ENCODE peak calls at places on chromosomes 4 and X, in ten cellular contexts. One of them, this sample, is unnamed.
A peak's percentile ranks its signal among the peaks of the same experiment; 100 is the strongest.

GRCh38 chr4:147954850-147955249 is 223.0 kb downstream of the ARHGAP10 start:
- DNase-seq in uterus: no peak
- DNase-seq in cardiac fibroblast: no peak
- DNase-seq in HCT116: no peak
- DNase-seq in heart right ventricle: no peak
- DNase-seq in bronchial epithelial cell: no peak
- DNase-seq in left ventricle myocardium inferior: no peak
- DNase-seq in cardiac muscle cell: no peak
- DNase-seq in AG10803: no peak
- DNase-seq in thyroid gland: no peak
- DNase-seq in this sample: no peak

GRCh38 chr4:110164856-110165255 is 33.6 kb downstream of the ELOVL6 start:
- DNase-seq in uterus: no peak
- DNase-seq in cardiac fibroblast: no peak
- DNase-seq in HCT116: no peak
- DNase-seq in heart right ventricle: no peak
- DNase-seq in bronchial epithelial cell: peak; percentile 40
- DNase-seq in left ventricle myocardium inferior: no peak
- DNase-seq in cardiac muscle cell: no peak
- DNase-seq in AG10803: no peak
- DNase-seq in thyroid gland: no peak
- DNase-seq in this sample: no peak

GRCh38 chr4:150215601-150216000 is 137.4 kb downstream of the DCLK2 start:
- DNase-seq in uterus: no peak
- DNase-seq in cardiac fibroblast: no peak
- DNase-seq in HCT116: no peak
- DNase-seq in heart right ventricle: no peak
- DNase-seq in bronchial epithelial cell: peak; percentile 79
- DNase-seq in left ventricle myocardium inferior: no peak
- DNase-seq in cardiac muscle cell: no peak
- DNase-seq in AG10803: no peak
- DNase-seq in thyroid gland: no peak
- DNase-seq in this sample: no peak

GRCh38 chrX:16466640-16467432 is 183.1 kb upstream of the S100G start:
- DNase-seq in uterus: no peak
- DNase-seq in cardiac fibroblast: no peak
- DNase-seq in HCT116: no peak
- DNase-seq in heart right ventricle: no peak
- DNase-seq in bronchial epithelial cell: peak; percentile 84
- DNase-seq in left ventricle myocardium inferior: no peak
- DNase-seq in cardiac muscle cell: no peak
- DNase-seq in AG10803: peak; percentile 32
- DNase-seq in thyroid gland: no peak
- DNase-seq in this sample: no peak

GRCh38 chrX:150270622-150271021 is 92.5 kb upstream of the MAMLD1 start:
- DNase-seq in uterus: no peak
- DNase-seq in cardiac fibroblast: no peak
- DNase-seq in HCT116: no peak
- DNase-seq in heart right ventricle: no peak
- DNase-seq in bronchial epithelial cell: no peak
- DNase-seq in left ventricle myocardium inferior: no peak
- DNase-seq in cardiac muscle cell: no peak
- DNase-seq in AG10803: no peak
- DNase-seq in thyroid gland: no peak
- DNase-seq in this sample: no peak

GRCh38 chr4:7783560-7783959 is 156.1 kb downstream of the AFAP1 start:
- DNase-seq in uterus: no peak
- DNase-seq in cardiac fibroblast: no peak
- DNase-seq in HCT116: no peak
- DNase-seq in heart right ventricle: no peak
- DNase-seq in bronchial epithelial cell: no peak
- DNase-seq in left ventricle myocardium inferior: no peak
- DNase-seq in cardiac muscle cell: no peak
- DNase-seq in AG10803: no peak
- DNase-seq in thyroid gland: no peak
- DNase-seq in this sample: no peak

GRCh38 chr4:3512279-3512678 is 19.9 kb downstream of the LRPAP1 start:
- DNase-seq in uterus: no peak
- DNase-seq in cardiac fibroblast: no peak
- DNase-seq in HCT116: no peak
- DNase-seq in heart right ventricle: peak; percentile 72
- DNase-seq in bronchial epithelial cell: no peak
- DNase-seq in left ventricle myocardium inferior: no peak
- DNase-seq in cardiac muscle cell: no peak
- DNase-seq in AG10803: no peak
- DNase-seq in thyroid gland: no peak
- DNase-seq in this sample: no peak

GRCh38 chrX:3520458-3520857 is 174.0 kb upstream of the MXRA5 start:
- DNase-seq in uterus: no peak
- DNase-seq in cardiac fibroblast: no peak
- DNase-seq in HCT116: no peak
- DNase-seq in heart right ventricle: no peak
- DNase-seq in bronchial epithelial cell: no peak
- DNase-seq in left ventricle myocardium inferior: no peak
- DNase-seq in cardiac muscle cell: no peak
- DNase-seq in AG10803: peak; percentile 52
- DNase-seq in thyroid gland: no peak
- DNase-seq in this sample: no peak

GRCh38 chr4:128606173-128606572 is 203.3 kb upstream of the JADE1 start:
- DNase-seq in uterus: no peak
- DNase-seq in cardiac fibroblast: no peak
- DNase-seq in HCT116: no peak
- DNase-seq in heart right ventricle: no peak
- DNase-seq in bronchial epithelial cell: peak; percentile 90
- DNase-seq in left ventricle myocardium inferior: no peak
- DNase-seq in cardiac muscle cell: no peak
- DNase-seq in AG10803: peak; percentile 24
- DNase-seq in thyroid gland: no peak
- DNase-seq in this sample: no peak

GRCh38 chr4:155509619-155510018 is 132.9 kb upstream of the MAP9 start:
- DNase-seq in uterus: no peak
- DNase-seq in cardiac fibroblast: peak; percentile 24
- DNase-seq in HCT116: no peak
- DNase-seq in heart right ventricle: no peak
- DNase-seq in bronchial epithelial cell: peak; percentile 29
- DNase-seq in left ventricle myocardium inferior: no peak
- DNase-seq in cardiac muscle cell: peak; percentile 55
- DNase-seq in AG10803: peak; percentile 2
- DNase-seq in thyroid gland: no peak
- DNase-seq in this sample: no peak

GRCh38 chr4:21879187-21879586 is 69.4 kb downstream of the KCNIP4 start:
- DNase-seq in uterus: no peak
- DNase-seq in cardiac fibroblast: peak; percentile 19
- DNase-seq in HCT116: no peak
- DNase-seq in heart right ventricle: no peak
- DNase-seq in bronchial epithelial cell: no peak
- DNase-seq in left ventricle myocardium inferior: no peak
- DNase-seq in cardiac muscle cell: peak; percentile 32
- DNase-seq in AG10803: no peak
- DNase-seq in thyroid gland: no peak
- DNase-seq in this sample: no peak

GRCh38 chrX:101507986-101508385 is 22.7 kb downstream of the ARMCX4 start:
- DNase-seq in uterus: no peak
- DNase-seq in cardiac fibroblast: no peak
- DNase-seq in HCT116: no peak
- DNase-seq in heart right ventricle: no peak
- DNase-seq in bronchial epithelial cell: peak; percentile 76
- DNase-seq in left ventricle myocardium inferior: no peak
- DNase-seq in cardiac muscle cell: no peak
- DNase-seq in AG10803: no peak
- DNase-seq in thyroid gland: no peak
- DNase-seq in this sample: no peak

GRCh38 chr4:158500054-158500453 is 21.6 kb upstream of the RXFP1 start:
- DNase-seq in uterus: no peak
- DNase-seq in cardiac fibroblast: no peak
- DNase-seq in HCT116: no peak
- DNase-seq in heart right ventricle: no peak
- DNase-seq in bronchial epithelial cell: no peak
- DNase-seq in left ventricle myocardium inferior: no peak
- DNase-seq in cardiac muscle cell: no peak
- DNase-seq in AG10803: no peak
- DNase-seq in thyroid gland: no peak
- DNase-seq in this sample: no peak

GRCh38 chr4:95644417-95644816 is 95.6 kb upstream of the UNC5C start:
- DNase-seq in uterus: no peak
- DNase-seq in cardiac fibroblast: no peak
- DNase-seq in HCT116: no peak
- DNase-seq in heart right ventricle: no peak
- DNase-seq in bronchial epithelial cell: no peak
- DNase-seq in left ventricle myocardium inferior: no peak
- DNase-seq in cardiac muscle cell: no peak
- DNase-seq in AG10803: no peak
- DNase-seq in thyroid gland: no peak
- DNase-seq in this sample: no peak

DNA sequence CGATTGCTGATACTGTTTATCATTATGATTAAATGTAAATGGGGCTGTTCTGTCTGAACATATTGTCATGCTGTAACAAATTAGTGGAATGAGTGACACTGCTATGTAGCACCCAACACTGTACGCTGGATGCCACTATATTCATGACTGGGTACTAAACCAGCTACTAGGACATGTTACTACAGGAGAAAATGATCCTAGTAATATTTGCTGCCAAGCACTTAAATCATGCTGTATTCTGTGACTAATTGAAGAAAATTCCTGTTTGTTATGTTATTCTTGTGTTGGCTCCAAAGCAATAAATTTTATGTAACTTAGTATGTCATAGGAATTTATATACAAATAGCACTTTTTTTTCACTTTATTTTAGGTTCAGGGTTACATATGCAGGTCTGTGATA is 804.2 kb downstream of the CENPC start:
- DNase-seq in uterus: no peak
- DNase-seq in cardiac fibroblast: no peak
- DNase-seq in HCT116: no peak
- DNase-seq in heart right ventricle: no peak
- DNase-seq in bronchial epithelial cell: peak; percentile 97
- DNase-seq in left ventricle myocardium inferior: no peak
- DNase-seq in cardiac muscle cell: no peak
- DNase-seq in AG10803: no peak
- DNase-seq in thyroid gland: no peak
- DNase-seq in this sample: no peak
- TF ChIP-seq CTCF in uterus: no peak
- TF ChIP-seq CTCF in cardiac fibroblast: no peak
- TF ChIP-seq CTCF in HCT116: no peak
- TF ChIP-seq CTCF in heart right ventricle: no peak
- TF ChIP-seq CTCF in bronchial epithelial cell: no peak
- TF ChIP-seq CTCF in left ventricle myocardium inferior: no peak
- TF ChIP-seq CTCF in cardiac muscle cell: no peak
- TF ChIP-seq CTCF in AG10803: no peak
- TF ChIP-seq CTCF in thyroid gland: no peak
- TF ChIP-seq CTCF in this sample: no peak

GRCh38 chr4:73620115-73620792 is at the start of gene RASSF6:
- DNase-seq in uterus: no peak
- DNase-seq in cardiac fibroblast: no peak
- DNase-seq in HCT116: peak; percentile 55
- DNase-seq in heart right ventricle: no peak
- DNase-seq in bronchial epithelial cell: peak; percentile 88
- DNase-seq in left ventricle myocardium inferior: no peak
- DNase-seq in cardiac muscle cell: no peak
- DNase-seq in AG10803: no peak
- DNase-seq in thyroid gland: peak; percentile 77
- DNase-seq in this sample: no peak
- H3K4me3 ChIP-seq in uterus: no peak within 1 kb of the TSS
- H3K4me3 ChIP-seq in cardiac fibroblast: peak within 1 kb of the TSS; percentile 30
- H3K4me3 ChIP-seq in HCT116: peak within 1 kb of the TSS; percentile 57
- H3K4me3 ChIP-seq in heart right ventricle: no peak within 1 kb of the TSS
- H3K4me3 ChIP-seq in bronchial epithelial cell: peak within 1 kb of the TSS; percentile 46
- H3K4me3 ChIP-seq in left ventricle myocardium inferior: peak within 1 kb of the TSS; percentile 19
- H3K4me3 ChIP-seq in cardiac muscle cell: peak within 1 kb of the TSS; percentile 22
- H3K4me3 ChIP-seq in AG10803: no peak within 1 kb of the TSS
- H3K4me3 ChIP-seq in thyroid gland: no peak within 1 kb of the TSS
- H3K4me3 ChIP-seq in this sample: peak within 1 kb of the TSS; percentile 28

DNA sequence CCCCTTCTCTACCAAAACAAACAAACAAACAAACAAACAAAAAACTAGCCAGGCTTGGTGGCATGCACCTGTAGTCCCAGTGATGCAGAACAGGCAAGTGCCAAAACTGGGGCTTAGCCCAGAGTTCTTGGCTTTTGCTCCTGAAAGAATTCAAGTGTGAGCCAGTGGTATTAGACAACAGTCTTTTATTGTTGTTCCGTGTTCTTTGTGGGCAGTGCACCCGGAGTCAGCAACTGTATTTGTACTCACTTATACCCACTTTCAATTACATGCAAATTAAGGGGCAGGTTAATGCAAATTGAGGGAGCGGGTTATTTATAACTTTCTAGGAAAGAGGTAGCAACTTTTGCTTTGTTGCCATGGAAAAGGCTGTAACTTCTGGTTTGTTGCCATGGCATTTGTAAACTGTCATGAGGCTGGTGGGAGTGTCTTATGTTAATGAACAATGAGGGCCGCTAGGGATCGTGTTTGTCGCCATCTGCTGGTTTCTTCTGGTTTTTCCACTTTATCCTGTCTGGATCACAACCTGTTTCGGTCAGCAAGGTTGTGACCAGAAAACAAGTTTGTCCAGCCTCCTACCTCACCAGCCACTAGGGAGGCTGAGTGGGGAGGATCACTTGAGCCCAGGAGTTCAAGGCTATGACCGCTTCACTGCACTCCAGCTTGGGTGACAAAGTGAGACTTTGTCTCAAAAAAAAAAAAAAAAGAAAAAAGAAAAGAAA is 88.8 kb upstream of the ESX1 start:
- DNase-seq in uterus: peak; percentile 30
- DNase-seq in cardiac fibroblast: peak; percentile 88
- DNase-seq in HCT116: peak; percentile 80
- DNase-seq in heart right ventricle: no peak
- DNase-seq in bronchial epithelial cell: peak; percentile 61
- DNase-seq in left ventricle myocardium inferior: no peak
- DNase-seq in cardiac muscle cell: peak; percentile 86
- DNase-seq in AG10803: peak; percentile 78
- DNase-seq in thyroid gland: no peak
- DNase-seq in this sample: peak; percentile 72
- TF ChIP-seq CTCF in uterus: peak; percentile 25
- TF ChIP-seq CTCF in cardiac fibroblast: peak; percentile 49
- TF ChIP-seq CTCF in HCT116: peak; percentile 57
- TF ChIP-seq CTCF in heart right ventricle: peak; percentile 53
- TF ChIP-seq CTCF in bronchial epithelial cell: peak; percentile 63
- TF ChIP-seq CTCF in left ventricle myocardium inferior: peak; percentile 53
- TF ChIP-seq CTCF in cardiac muscle cell: peak; percentile 55
- TF ChIP-seq CTCF in AG10803: peak; percentile 66
- TF ChIP-seq CTCF in thyroid gland: no peak
- TF ChIP-seq CTCF in this sample: peak; percentile 61

GRCh38 chrX:139883984-139884383 is 48.9 kb downstream of the ATP11C start:
- DNase-seq in uterus: no peak
- DNase-seq in cardiac fibroblast: no peak
- DNase-seq in HCT116: no peak
- DNase-seq in heart right ventricle: no peak
- DNase-seq in bronchial epithelial cell: no peak
- DNase-seq in left ventricle myocardium inferior: no peak
- DNase-seq in cardiac muscle cell: no peak
- DNase-seq in AG10803: no peak
- DNase-seq in thyroid gland: no peak
- DNase-seq in this sample: no peak
- H3K4me3 ChIP-seq in uterus: no peak overlapping the region
- H3K4me3 ChIP-seq in cardiac fibroblast: no peak overlapping the region
- H3K4me3 ChIP-seq in HCT116: no peak overlapping the region
- H3K4me3 ChIP-seq in heart right ventricle: no peak overlapping the region
- H3K4me3 ChIP-seq in bronchial epithelial cell: no peak overlapping the region
- H3K4me3 ChIP-seq in left ventricle myocardium inferior: no peak overlapping the region
- H3K4me3 ChIP-seq in cardiac muscle cell: no peak overlapping the region
- H3K4me3 ChIP-seq in AG10803: no peak overlapping the region
- H3K4me3 ChIP-seq in thyroid gland: no peak overlapping the region
- H3K4me3 ChIP-seq in this sample: no peak overlapping the region